ENCODE peak calls at places on chromosomes 13 and 19, in six cellular contexts. A, I, V, R, G and L are unnamed samples.

GRCh38 chr19:46714523-46715106 is 2.3 kb downstream of the PRKD2 start:
- DNase-seq in G (no peak), V (no peak), A (peak; percentile 56), I (no peak), R (no peak), L (no peak)

GRCh38 chr13:98675837-98676236 is 76.6 kb downstream of the SLC15A1 start:
- DNase-seq in I (no peak), G (no peak), A (no peak), R (no peak), V (no peak), L (no peak)

GRCh38 chr13:48263196-48263595 is 30.2 kb downstream of the ITM2B start:
- DNase-seq in V (no peak), R (no peak), A (no peak), I (no peak), G (no peak), L (peak; percentile 5)

GRCh38 chr19:47860602-47861297 is 1.7 kb downstream of the TPRX2 start:
- DNase-seq in I (no peak), A (no peak), G (no peak), V (no peak), R (no peak), L (no peak)

GRCh38 chr13:91185294-91185863 is 162.1 kb upstream of the MIR17HG start:
- DNase-seq in A (no peak), I (no peak), R (no peak), V (peak; percentile 7), G (peak; percentile 9), L (no peak)

GRCh38 chr19:41537789-41538188 is 38.2 kb upstream of the CEACAM21 start:
- DNase-seq in I (no peak), G (peak; percentile 6), A (no peak), V (no peak), R (peak; percentile 22), L (no peak)

GRCh38 chr19:41427647-41428480 is 690 bp upstream of the B3GNT8 start:
- DNase-seq in R (peak; percentile 61), I (no peak), V (no peak), G (no peak), A (peak; percentile 68), L (no peak)

GRCh38 chr13:99218969-99219368 is 18.3 kb downstream of the UBAC2 start:
- DNase-seq in G (no peak), R (no peak), V (no peak), I (peak; percentile 62), A (no peak), L (no peak)

GRCh38 chr13:74040200-74040599 is 94.0 kb downstream of the KLF12 start:
- DNase-seq in R (peak; percentile 12), A (peak; percentile 81), V (peak; percentile 49), I (no peak), G (peak; percentile 49), L (peak; percentile 65)

GRCh38 chr19:49767967-49768581 is 1.3 kb downstream of the AP2A1 start:
- DNase-seq in R (no peak), A (no peak), V (no peak), G (no peak), I (no peak), L (no peak)

GRCh38 chr19:52734340-52734892 is 428 bp downstream of the ZNF611 start:
- DNase-seq in I (no peak), R (peak; percentile 23), A (no peak), G (no peak), V (no peak), L (no peak)

GRCh38 chr13:67186985-67187569 is 43.1 kb downstream of the PCDH9 start:
- DNase-seq in G (no peak), V (no peak), R (no peak), I (no peak), A (no peak), L (no peak)

GRCh38 chr13:100130092-100130491 is 41.2 kb downstream of the PCCA start:
- DNase-seq in A (no peak), R (no peak), I (no peak), G (no peak), V (no peak), L (no peak)

GRCh38 chr13:102812616-102813287 is 13.8 kb downstream of the BIVM start:
- DNase-seq in I (no peak), R (no peak), V (no peak), G (no peak), A (no peak), L (no peak)

GRCh38 chr19:32874605-32875004 is 5.0 kb upstream of the SLC7A9 start:
- DNase-seq in A (peak; percentile 37), G (no peak), V (no peak), I (no peak), R (no peak), L (no peak)

GRCh38 chr13:19791953-19792537 is 9.3 kb upstream of the PSPC1 start:
- DNase-seq in V (no peak), I (no peak), G (no peak), A (no peak), R (no peak), L (peak; percentile 32)

GRCh38 chr19:54444737-54445136 is 4.3 kb upstream of the LENG8 start:
- DNase-seq in R (no peak), I (no peak), A (no peak), G (no peak), V (no peak), L (no peak)

GRCh38 chr13:21399741-21400140 is 59.4 kb downstream of the ZDHHC20 start:
- DNase-seq in G (no peak), R (no peak), I (no peak), A (no peak), V (peak; percentile 28), L (no peak)

GRCh38 chr19:40523322-40524047 is 53.2 kb upstream of the SHKBP1 start:
- DNase-seq in G (peak; percentile 61), A (peak; percentile 87), R (peak; percentile 77), V (peak; percentile 72), I (no peak), L (peak; percentile 55)

GRCh38 chr19:56769650-56770049 is 70.9 kb downstream of the PEG3 start:
- DNase-seq in R (no peak), A (no peak), V (no peak), I (no peak), G (no peak), L (no peak)

GRCh38 chr13:87867426-87867825 is 196.3 kb downstream of the SLITRK5 start:
- DNase-seq in A (no peak), I (no peak), R (no peak), V (no peak), G (no peak), L (no peak)

GRCh38 chr13:21698975-21699679 is 28.3 kb downstream of the FGF9 start:
- DNase-seq in R (no peak), A (no peak), G (no peak), V (no peak), I (no peak), L (no peak)

GRCh38 chr13:99086149-99086868 is 108.4 kb upstream of the DOCK9 start:
- DNase-seq in G (no peak), A (peak; percentile 74), V (no peak), I (no peak), R (peak; percentile 73), L (no peak)

GRCh38 chr19:49873149-49873521 is 4.0 kb downstream of the AKT1S1 start:
- DNase-seq in R (no peak), V (no peak), G (no peak), I (no peak), A (no peak), L (no peak)

GRCh38 chr19:2428027-2428690 is 773 bp upstream of the TIMM13 start:
- DNase-seq in I (no peak), G (no peak), R (no peak), A (peak; percentile 71), V (no peak), L (no peak)
- TF ChIP-seq ZNF274 in I (no peak), G (no peak), R (no peak), A (no peak), V (no peak), L (no peak)

DNA sequence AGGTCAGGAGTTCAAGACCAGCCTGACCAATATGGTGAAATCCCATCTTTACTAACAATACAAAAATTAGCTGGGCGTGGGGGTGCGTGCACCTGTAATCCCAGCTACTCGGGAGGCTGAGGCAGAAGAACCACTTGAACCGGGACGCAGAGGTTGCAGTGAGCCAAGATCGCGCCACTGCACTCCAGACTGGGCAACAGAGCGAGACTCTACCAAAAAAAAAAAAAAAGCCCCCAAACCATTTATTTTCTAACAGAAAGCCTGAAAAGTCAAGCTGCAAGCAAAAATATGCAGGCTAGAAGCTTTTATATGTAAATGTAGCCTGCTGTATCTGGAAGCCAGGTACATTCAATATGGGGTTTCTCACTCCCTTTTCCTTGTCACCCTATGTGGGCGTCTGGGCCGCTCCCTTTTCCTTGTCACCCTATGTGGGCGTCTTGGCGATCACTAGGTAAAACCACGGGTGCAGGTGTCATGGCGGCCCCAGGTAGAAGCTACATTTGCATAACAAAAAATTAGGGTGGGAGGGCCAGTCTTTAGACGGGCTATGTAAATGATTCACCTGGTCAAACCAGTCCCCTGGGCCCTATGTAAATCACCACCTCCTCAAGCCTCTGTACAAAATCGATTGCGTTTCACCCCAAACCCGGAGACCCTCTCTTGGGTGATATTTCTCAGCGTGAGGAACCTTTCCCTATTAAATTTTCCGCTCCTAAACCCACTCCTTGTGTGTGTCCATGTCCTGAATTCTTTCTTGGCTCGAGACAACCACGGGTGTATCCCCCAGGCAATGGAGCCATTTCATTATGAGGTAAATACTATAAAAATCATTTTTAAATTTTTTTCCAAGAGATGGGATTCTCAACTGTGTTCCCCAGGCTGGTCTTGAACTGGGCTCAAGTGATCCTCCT is 2.1 kb downstream of the TRIM13 start:
- DNase-seq in R (no peak), I (no peak), V (no peak), A (peak; percentile 64), G (no peak), L (no peak)
- H3K9ac ChIP-seq in R (peak overlapping the region; percentile 95), I (no peak overlapping the region), V (no peak overlapping the region), A (peak overlapping the region; percentile 44), G (no peak overlapping the region), L (no peak overlapping the region)

GRCh38 chr13:114146173-114146572 is 13.8 kb upstream of the RASA3 start:
- DNase-seq in A (no peak), I (no peak), V (no peak), G (no peak), R (no peak), L (no peak)

GRCh38 chr13:114144606-114145244 is 12.3 kb upstream of the RASA3 start:
- DNase-seq in R (no peak), A (no peak), G (no peak), I (no peak), V (no peak), L (no peak)

GRCh38 chr13:114143806-114144605 is 11.6 kb upstream of the RASA3 start:
- DNase-seq in R (peak; percentile 53), A (peak; percentile 59), I (no peak), V (peak; percentile 63), G (peak; percentile 74), L (no peak)

GRCh38 chr13:114145722-114146121 is 13.3 kb upstream of the RASA3 start:
- DNase-seq in V (no peak), A (no peak), G (no peak), I (no peak), R (no peak), L (no peak)

GRCh38 chr13:114145256-114145655 is 12.8 kb upstream of the RASA3 start:
- DNase-seq in A (no peak), G (no peak), R (no peak), I (no peak), V (no peak), L (no peak)
- TF ChIP-seq ZNF274 in A (no peak), G (no peak), R (no peak), I (no peak), V (no peak), L (no peak)

DNA sequence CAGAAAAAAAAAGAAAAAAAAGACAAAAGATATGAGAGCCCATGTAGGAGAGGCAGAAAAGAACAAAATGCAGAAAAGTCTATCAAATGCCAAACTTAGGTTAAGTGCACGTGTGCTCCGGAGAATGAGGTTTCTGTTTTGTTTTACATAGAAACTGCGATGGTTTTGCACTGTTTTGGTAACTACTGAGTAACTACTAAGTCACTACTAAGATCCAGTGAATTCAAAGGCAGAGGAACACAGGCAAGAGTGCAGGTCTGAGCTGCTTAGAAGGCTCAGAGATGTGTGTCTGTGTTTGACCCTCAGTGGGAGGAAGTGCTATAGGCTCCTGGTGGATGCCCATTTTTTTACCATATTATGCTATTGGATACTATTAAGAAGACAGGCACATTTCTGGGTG is 299.3 kb downstream of the NDFIP2 start:
- DNase-seq in G (no peak), I (peak; percentile 25), V (no peak), R (no peak), A (no peak), L (no peak)
- H3K9ac ChIP-seq in G (no peak overlapping the region), I (no peak overlapping the region), V (no peak overlapping the region), R (no peak overlapping the region), A (no peak overlapping the region), L (no peak overlapping the region)